ENCODE peak calls at places on chromosome 15, in eight cellular contexts. Z, L, V, D, B, E, A and G are unnamed samples.

GRCh38 chr15:62138124-62138523 is 27.0 kb downstream of the C2CD4B start:
- DNase-seq in Z (no peak), L (no peak), A (peak; percentile 89), D (peak; percentile 94), E (no peak), B (no peak), V (no peak), G (peak; percentile 86)

GRCh38 chr15:34318277-34319079 is 19.1 kb downstream of the SLC12A6 start:
- DNase-seq in V (peak; percentile 82), A (peak; percentile 77), E (peak; percentile 41), B (no peak), L (peak; percentile 70), Z (peak; percentile 87), D (peak; percentile 78), G (peak; percentile 54)

GRCh38 chr15:69530234-69530633 is 77.6 kb downstream of the RPLP1 start:
- DNase-seq in A (no peak), L (no peak), B (no peak), V (no peak), E (no peak), D (no peak), Z (no peak), G (no peak)

GRCh38 chr15:70519616-70520015 is 243.7 kb downstream of the UACA start:
- DNase-seq in B (no peak), D (no peak), A (no peak), E (no peak), V (peak; percentile 27), L (no peak), Z (no peak), G (no peak)

GRCh38 chr15:39407116-39407515 is 173.8 kb upstream of the THBS1 start:
- DNase-seq in L (no peak), A (peak; percentile 69), Z (no peak), E (no peak), V (no peak), B (no peak), D (no peak), G (no peak)

GRCh38 chr15:73346735-73347312 is 21.9 kb downstream of the HCN4 start:
- DNase-seq in A (peak; percentile 33), V (no peak), L (peak; percentile 63), Z (peak; percentile 67), D (peak; percentile 21), E (peak; percentile 40), B (no peak), G (no peak)

GRCh38 chr15:38768970-38769369 is 204.4 kb upstream of the RASGRP1 start:
- DNase-seq in V (no peak), D (peak; percentile 13), B (no peak), L (no peak), E (peak; percentile 21), A (peak; percentile 68), Z (peak; percentile 18), G (no peak)

GRCh38 chr15:77421370-77421700 is 647 bp downstream of the HMG20A start:
- DNase-seq in Z (no peak), A (no peak), E (no peak), L (peak; percentile 28), B (no peak), D (peak; percentile 43), V (no peak), G (no peak)

GRCh38 chr15:29788433-29789034 is 33.7 kb downstream of the TJP1 start:
- DNase-seq in B (no peak), E (no peak), V (no peak), D (no peak), A (no peak), L (no peak), Z (no peak), G (no peak)

GRCh38 chr15:46815765-46816164 is 901.5 kb upstream of the SEMA6D start:
- DNase-seq in V (no peak), E (no peak), D (no peak), B (no peak), A (no peak), Z (no peak), L (no peak), G (no peak)

GRCh38 chr15:62648954-62649353 is 393.6 kb upstream of the TPM1 start:
- DNase-seq in V (no peak), L (no peak), A (peak; percentile 32), B (no peak), Z (no peak), D (no peak), E (no peak), G (no peak)

GRCh38 chr15:74988007-74988800 is 7.2 kb upstream of the SCAMP5 start:
- DNase-seq in L (peak; percentile 64), A (peak; percentile 45), V (no peak), E (no peak), Z (peak; percentile 50), D (peak; percentile 53), B (no peak), G (no peak)

GRCh38 chr15:66565141-66565595 is 630 bp downstream of the LCTL start:
- DNase-seq in B (no peak), A (no peak), D (no peak), E (no peak), Z (no peak), V (no peak), L (no peak), G (no peak)

GRCh38 chr15:67821784-67822451 is 3.4 kb upstream of the SKOR1 start:
- DNase-seq in D (no peak), Z (no peak), V (no peak), B (no peak), L (no peak), A (no peak), E (peak; percentile 1), G (no peak)

GRCh38 chr15:67820992-67821783 is 4.1 kb upstream of the SKOR1 start:
- DNase-seq in D (peak; percentile 47), Z (peak; percentile 42), E (peak; percentile 57), B (no peak), L (no peak), A (peak; percentile 51), V (no peak), G (no peak)

GRCh38 chr15:67824157-67824899 is 981 bp upstream of the SKOR1 start:
- DNase-seq in Z (no peak), A (no peak), B (no peak), L (no peak), E (no peak), D (no peak), V (no peak), G (no peak)

GRCh38 chr15:67823371-67824156 is 1.7 kb upstream of the SKOR1 start:
- DNase-seq in Z (no peak), A (no peak), D (no peak), E (no peak), V (no peak), L (no peak), B (no peak), G (no peak)

DNA sequence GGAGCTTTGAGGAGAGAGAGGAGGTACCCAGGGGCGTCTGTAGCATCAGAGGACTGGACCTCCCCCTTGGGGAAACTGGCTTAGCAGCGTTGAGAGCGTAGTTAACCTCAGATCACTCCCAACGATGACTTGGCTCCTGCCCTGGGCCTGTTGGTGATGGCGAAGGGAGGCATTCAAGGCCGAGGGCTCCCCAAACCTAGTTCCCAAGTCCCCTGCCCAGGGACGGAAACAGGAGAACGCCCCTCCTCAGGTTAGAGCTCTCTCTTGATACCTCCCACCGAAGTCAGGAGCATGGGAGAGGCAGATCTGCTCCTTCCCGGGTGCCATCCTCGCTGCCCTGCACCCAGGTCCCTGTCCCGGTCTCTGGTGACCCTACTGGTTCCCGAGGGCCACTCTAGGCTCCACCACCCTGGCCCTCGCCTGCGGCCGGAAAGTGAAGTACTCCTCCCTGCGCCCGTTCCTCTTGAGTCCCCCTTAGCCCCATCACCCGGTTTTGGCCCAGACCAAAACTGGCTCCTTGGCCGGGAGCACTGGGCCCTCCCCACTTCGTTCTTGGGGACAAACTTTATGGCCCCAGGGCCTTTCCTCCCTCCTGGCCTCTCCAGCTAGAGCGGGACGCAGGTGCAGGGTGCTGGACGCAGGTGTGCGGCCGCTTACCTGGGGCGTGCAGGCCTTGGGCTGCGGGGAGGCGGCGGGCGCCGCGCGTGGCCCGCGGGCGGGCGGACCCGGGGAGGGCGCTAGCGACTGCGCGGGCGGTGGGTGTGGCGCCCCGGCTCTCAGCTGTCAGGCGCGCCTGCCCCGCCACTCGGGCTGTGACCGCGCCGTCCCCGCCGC is 2.6 kb upstream of the SKOR1 start:
- DNase-seq in Z (no peak), D (no peak), B (no peak), E (peak; percentile 6), V (no peak), A (no peak), L (no peak), G (no peak)
- H3K4me3 ChIP-seq in Z (peak overlapping the region; percentile 23), D (no peak overlapping the region), B (no peak overlapping the region), E (peak overlapping the region; percentile 58), V (no peak overlapping the region), A (no peak overlapping the region), L (no peak overlapping the region), G (no peak overlapping the region)

GRCh38 chr15:87562203-87562602 is 694.3 kb downstream of the NTRK3 start:
- DNase-seq in E (no peak), D (no peak), Z (no peak), A (no peak), V (no peak), L (no peak), B (no peak), G (no peak)
- TF ChIP-seq CTCF in E (no peak), D (no peak), Z (no peak), A (no peak), V (no peak), L (no peak), B (no peak), G (no peak)

GRCh38 chr15:94834000-94834399 is 602.6 kb downstream of the MCTP2 start:
- DNase-seq in Z (no peak), A (no peak), E (no peak), D (no peak), B (no peak), V (no peak), L (no peak), G (no peak)

GRCh38 chr15:94834494-94834893 is 603.1 kb downstream of the MCTP2 start:
- DNase-seq in E (no peak), B (no peak), A (no peak), Z (no peak), V (no peak), L (no peak), D (no peak), G (no peak)

GRCh38 chr15:94829887-94830884 is 598.8 kb downstream of the MCTP2 start:
- DNase-seq in D (no peak), L (no peak), E (no peak), V (no peak), B (no peak), A (no peak), Z (no peak), G (no peak)
- H3K4me3 ChIP-seq in D (no peak overlapping the region), L (no peak overlapping the region), E (no peak overlapping the region), V (no peak overlapping the region), B (no peak overlapping the region), A (no peak overlapping the region), Z (no peak overlapping the region), G (no peak overlapping the region)

GRCh38 chr15:89128320-89129122 is 40.3 kb downstream of the ABHD2 start:
- DNase-seq in B (no peak), L (no peak), V (no peak), E (no peak), D (no peak), Z (no peak), A (no peak), G (no peak)

GRCh38 chr15:89129123-89129815 is 41.0 kb downstream of the ABHD2 start:
- DNase-seq in B (no peak), E (no peak), Z (peak; percentile 67), A (peak; percentile 46), V (no peak), D (peak; percentile 62), L (peak; percentile 68), G (no peak)

GRCh38 chr15:89130194-89130593 is 41.9 kb downstream of the ABHD2 start:
- DNase-seq in Z (no peak), B (no peak), V (no peak), A (no peak), L (no peak), E (no peak), D (peak; percentile 57), G (no peak)

GRCh38 chr15:89127054-89127702 is 38.9 kb downstream of the ABHD2 start:
- DNase-seq in L (no peak), E (peak; percentile 51), V (no peak), B (no peak), A (peak; percentile 48), Z (no peak), D (no peak), G (no peak)

GRCh38 chr15:89129816-89130134 is 41.5 kb downstream of the ABHD2 start:
- DNase-seq in L (no peak), D (no peak), B (no peak), Z (no peak), A (no peak), E (no peak), V (no peak), G (no peak)
- TF ChIP-seq CTCF in L (no peak), D (no peak), B (no peak), Z (peak; percentile 17), A (no peak), E (no peak), V (no peak), G (no peak)